ENCODE peak calls at places on chromosomes 7 and 10, in six cellular contexts. D is A549; T is mammary epithelial cell; X is tibial nerve; E is CD8-positive, alpha-beta T cell; J is hepatocyte. W is an unnamed sample. For H3K4me1, the result is how much of the 10 kb centered on the place peaks cover.

GRCh38 chr7:69638674-69639073 is 40.4 kb downstream of the AUTS2 start:
- DNase-seq in D (no peak), T (no peak), X (no peak), E (no peak), J (no peak), W (no peak)

GRCh38 chr10:20744851-20745250 is 152.3 kb downstream of the NEBL start:
- DNase-seq in D (no peak), T (no peak), X (no peak), E (no peak), J (no peak), W (no peak)

GRCh38 chr7:157008-157310 is 35.4 kb upstream of the FAM20C start:
- DNase-seq in D (no peak), T (no peak), X (no peak), E (no peak), J (no peak), W (no peak)

GRCh38 chr10:123523833-123524232 is 142.3 kb upstream of the GPR26 start:
- DNase-seq in D (no peak), T (no peak), X (no peak), E (no peak), J (no peak), W (no peak)

GRCh38 chr10:123144697-123145541 is 3.0 kb upstream of the HMX2 start:
- DNase-seq in D (no peak), T (peak), X (no peak), E (no peak), J (no peak), W (peak)

GRCh38 chr10:132575320-132576201 is 38.0 kb downstream of the INPP5A start:
- DNase-seq in D (peak), T (no peak), X (no peak), E (no peak), J (peak), W (no peak)

GRCh38 chr10:23432161-23432560 is 6.7 kb upstream of the OTUD1 start:
- DNase-seq in D (no peak), T (peak), X (no peak), E (no peak), J (peak), W (no peak)

GRCh38 chr10:19133992-19134391 is 85.4 kb downstream of the MALRD1 start:
- DNase-seq in D (no peak), T (no peak), X (no peak), E (no peak), J (no peak), W (no peak)

GRCh38 chr10:77392851-77393250 is 244.8 kb downstream of the KCNMA1 start:
- DNase-seq in D (peak), T (peak), X (no peak), E (no peak), J (no peak), W (no peak)

GRCh38 chr7:34662058-34662457 is 4.0 kb downstream of the NPSR1 start:
- DNase-seq in D (no peak), T (no peak), X (no peak), E (no peak), J (no peak), W (no peak)

GRCh38 chr10:130259380-130259779 is 123.2 kb downstream of the GLRX3 start:
- DNase-seq in D (no peak), T (no peak), X (no peak), E (no peak), J (no peak), W (no peak)

DNA sequence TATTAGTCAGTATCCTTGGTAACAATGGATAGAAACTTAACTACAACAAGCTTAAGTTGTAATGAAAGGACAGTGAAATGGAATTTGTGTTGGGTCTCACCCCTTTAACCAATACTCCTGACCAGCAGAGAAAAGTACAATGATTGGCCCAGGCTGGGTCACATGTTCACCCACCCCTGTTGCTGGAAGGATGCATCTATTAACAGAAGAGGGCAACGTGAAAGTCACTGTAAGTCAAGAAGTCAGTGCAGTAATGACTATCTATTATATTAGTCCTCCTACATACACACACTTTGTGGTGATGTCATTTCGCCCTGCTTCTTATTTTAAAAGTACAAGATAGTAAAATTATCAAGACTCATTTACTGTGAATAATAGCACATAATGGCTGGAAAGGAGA is 16.2 kb downstream of the PNLIPRP2 start:
- DNase-seq in D (no peak), T (no peak), X (no peak), E (no peak), J (no peak), W (no peak)
- H3K27ac ChIP-seq in D (no peak), T (no peak), X (no peak), E (no peak), J (no peak), W (no peak)

GRCh38 chr7:107085180-107085579 is 40.7 kb downstream of the PRKAR2B start:
- DNase-seq in D (no peak), T (no peak), X (no peak), E (no peak), J (no peak), W (no peak)
- H3K4me1 ChIP-seq in D (under half), T (under half), X (under half), E (under half), J (under half), W (under half)

DNA sequence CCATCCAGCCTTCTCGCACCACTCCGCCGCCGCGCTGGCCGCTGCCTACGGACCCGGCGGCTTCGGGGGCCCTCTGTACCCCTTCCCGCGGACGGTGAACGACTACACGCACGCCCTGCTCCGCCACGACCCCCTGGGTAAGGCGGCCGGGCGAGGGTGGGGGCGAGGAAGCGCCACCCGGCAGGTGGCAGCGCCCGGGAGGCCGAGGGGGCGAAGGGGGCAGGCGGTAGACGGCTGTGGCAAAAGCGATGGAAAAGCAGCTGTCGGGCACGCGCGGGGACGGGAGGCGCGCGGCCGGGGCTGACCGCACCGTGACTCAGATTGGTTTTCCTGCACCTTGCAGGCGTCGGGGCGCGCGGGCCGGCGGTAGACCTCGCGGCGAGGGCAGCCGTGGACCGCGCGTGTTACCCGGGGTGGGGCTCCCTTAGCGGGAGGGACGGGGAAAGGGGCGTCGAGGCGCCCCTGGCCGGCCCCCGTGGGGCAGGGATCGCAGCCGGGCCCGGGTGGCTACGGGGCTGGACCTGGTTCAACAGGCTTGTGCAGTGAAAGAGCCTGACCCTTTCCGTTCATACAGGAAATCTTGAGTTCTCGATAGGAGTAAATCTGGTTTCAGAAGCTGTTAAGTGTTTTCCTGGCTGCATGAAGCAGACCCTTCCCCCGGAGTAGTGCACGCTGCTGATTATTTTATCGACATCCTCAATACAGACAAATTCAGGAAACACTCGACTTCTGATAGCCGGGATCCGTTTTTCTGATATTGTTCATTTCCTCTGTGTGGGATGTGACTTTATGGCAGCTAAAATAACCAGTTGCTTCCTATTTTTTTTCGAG is 671 bp downstream of the HHEX start:
- DNase-seq in D (peak), T (peak), X (no peak), E (peak), J (peak), W (peak)
- H3K27ac ChIP-seq in D (peak), T (no peak), X (peak), E (no peak), J (no peak), W (no peak)

GRCh38 chr7:2807846-2808772 is 36.0 kb downstream of the GNA12 start:
- DNase-seq in D (no peak), T (no peak), X (no peak), E (no peak), J (no peak), W (no peak)
- H3K4me1 ChIP-seq in D (under half), T (under half), X (under half), E (under half), J (half or more), W (under half)

GRCh38 chr10:97596101-97597055 is 6.9 kb downstream of the C10orf62 start:
- DNase-seq in D (peak), T (peak), X (no peak), E (no peak), J (peak), W (no peak)
- H3K27ac ChIP-seq in D (peak), T (no peak), X (peak), E (no peak), J (peak), W (no peak)

GRCh38 chr10:101226506-101226887 is 2.8 kb downstream of the LBX1 start:
- DNase-seq in D (no peak), T (no peak), X (no peak), E (no peak), J (no peak), W (no peak)

GRCh38 chr10:101224060-101224909 is 5.0 kb downstream of the LBX1 start:
- DNase-seq in D (no peak), T (no peak), X (no peak), E (no peak), J (no peak), W (no peak)

GRCh38 chr10:101226888-101227736 is 2.2 kb downstream of the LBX1 start:
- DNase-seq in D (no peak), T (no peak), X (no peak), E (no peak), J (no peak), W (no peak)

GRCh38 chr10:101224910-101225823 is 4.1 kb downstream of the LBX1 start:
- DNase-seq in D (no peak), T (no peak), X (no peak), E (no peak), J (no peak), W (no peak)

DNA sequence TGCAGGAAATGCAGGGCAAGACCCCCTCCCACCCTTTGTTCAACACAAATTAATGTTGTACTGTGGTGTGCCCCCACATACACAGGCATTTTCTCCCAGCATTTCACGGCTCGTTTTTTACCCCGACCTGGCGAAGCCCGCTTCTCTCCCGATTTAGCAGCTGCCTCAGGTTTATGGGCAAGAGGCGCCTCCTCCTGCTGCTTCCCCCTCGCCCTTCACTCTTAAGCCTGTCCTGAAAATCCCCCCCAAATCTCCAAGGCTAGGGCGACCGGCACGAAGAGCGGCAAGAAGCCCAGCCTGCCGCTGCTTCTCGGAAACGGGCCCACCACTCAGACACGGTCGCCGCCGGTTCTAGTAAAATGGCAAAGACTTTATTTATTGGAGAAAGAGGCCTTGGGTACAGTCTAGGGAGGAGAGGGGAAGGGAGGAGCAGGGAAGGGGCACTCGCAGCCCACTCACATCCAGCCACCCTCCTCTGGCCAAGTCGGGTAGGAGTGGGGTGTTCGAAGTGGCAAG is 3.4 kb downstream of the LBX1 start:
- DNase-seq in D (no peak), T (no peak), X (no peak), E (no peak), J (no peak), W (no peak)
- H3K4me1 ChIP-seq in D (under half), T (under half), X (half or more), E (half or more), J (under half), W (half or more)

DNA sequence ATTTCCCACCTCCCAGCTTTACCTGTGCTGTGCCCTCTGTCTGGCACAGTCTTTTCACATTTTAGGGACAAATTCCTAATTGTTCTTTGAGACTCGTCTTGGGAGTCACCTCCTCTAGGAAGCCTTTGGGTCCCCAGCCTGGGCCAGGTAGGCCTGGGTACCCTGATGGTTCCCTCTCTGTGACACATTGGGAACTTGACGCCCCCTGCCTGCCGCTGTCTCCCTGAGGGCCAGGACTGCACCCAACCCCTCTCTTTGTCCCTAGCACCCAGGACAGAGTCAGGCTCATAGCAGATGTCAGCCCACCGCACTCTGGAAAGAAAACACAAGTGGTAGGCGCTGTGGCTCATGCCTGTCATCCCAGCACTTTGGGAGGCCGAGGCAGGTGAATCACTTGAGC is 71.4 kb downstream of the GTF2IRD1 start:
- DNase-seq in D (no peak), T (no peak), X (no peak), E (no peak), J (no peak), W (no peak)
- H3K27ac ChIP-seq in D (no peak), T (no peak), X (peak), E (no peak), J (no peak), W (no peak)

DNA sequence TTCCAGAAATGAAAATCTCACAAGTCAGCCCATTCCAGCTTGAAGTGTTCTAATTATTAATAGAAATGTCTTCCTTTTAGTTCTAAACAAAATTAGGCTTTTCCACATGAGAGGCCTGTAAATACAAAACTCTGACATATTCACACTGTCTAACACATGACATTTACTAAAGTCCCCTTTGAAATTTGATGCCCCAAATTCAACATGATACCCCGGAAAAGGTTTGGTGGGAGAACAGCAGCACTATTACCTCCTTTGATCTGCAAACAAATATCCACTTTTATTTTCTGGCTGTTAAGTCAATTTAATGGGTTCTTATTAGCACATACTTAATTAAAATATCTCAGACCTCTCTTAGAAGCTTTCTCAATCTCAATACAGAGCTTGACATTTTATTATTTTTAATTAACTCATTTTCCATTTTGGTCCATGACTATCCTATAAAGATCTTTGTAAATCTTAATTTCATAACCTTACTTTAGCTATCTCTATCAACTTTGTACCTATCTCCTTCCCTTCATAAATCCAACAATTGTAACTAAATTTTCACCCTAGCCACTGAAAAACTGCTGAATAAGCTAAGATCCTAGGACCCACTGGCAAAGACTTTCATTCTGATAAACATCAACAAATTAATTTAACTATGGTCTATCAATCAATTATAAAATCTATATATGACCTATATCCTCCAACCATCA is 63.2 kb downstream of the USP6NL start:
- DNase-seq in D (no peak), T (no peak), X (no peak), E (no peak), J (no peak), W (no peak)
- H3K4me1 ChIP-seq in D (under half), T (under half), X (under half), E (under half), J (under half), W (under half)

DNA sequence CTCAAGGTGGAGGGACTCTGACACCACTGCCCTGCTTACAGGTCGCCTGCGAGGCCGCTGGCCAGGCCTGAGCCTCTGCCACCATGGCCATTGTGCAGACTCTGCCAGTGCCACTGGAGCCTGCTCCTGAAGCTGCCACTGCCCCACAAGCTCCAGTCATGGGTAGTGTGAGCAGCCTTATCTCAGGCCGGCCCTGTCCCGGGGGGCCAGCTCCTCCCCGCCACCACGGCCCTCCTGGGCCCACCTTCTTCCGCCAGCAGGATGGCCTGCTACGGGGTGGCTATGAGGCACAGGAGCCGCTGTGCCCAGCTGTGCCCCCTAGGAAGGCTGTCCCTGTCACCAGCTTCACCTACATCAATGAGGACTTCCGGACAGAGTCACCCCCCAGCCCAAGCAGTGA is 2.8 kb downstream of the LZTS2 start:
- DNase-seq in D (no peak), T (no peak), X (no peak), E (no peak), J (no peak), W (no peak)
- H3K27ac ChIP-seq in D (no peak), T (no peak), X (peak), E (no peak), J (peak), W (no peak)

W was measured in CD4-positive, alpha-beta memory T cell.